ENCODE peak calls at places on chromosomes 13 and 19, in four cellular contexts. X is pulmonary artery endothelial cell, D is T-helper 2 cell, B is ELR. P is an unnamed sample.
A peak's percentile ranks its signal among the peaks of the same experiment; 100 is the strongest.

GRCh38 chr19:35352448-35353304 is 5.0 kb downstream of the FFAR1 start:
- DNase-seq in D (peak; percentile 50), X (peak; percentile 19), B (peak; percentile 76), P (peak; percentile 35)

GRCh38 chr19:58229255-58229639 is 533 bp downstream of the ZNF544 start:
- DNase-seq in D (no peak), X (no peak), B (peak; percentile 55), P (no peak)

GRCh38 chr19:42325308-42325895 is at the start of gene MEGF8:
- DNase-seq in D (peak; percentile 98), X (peak; percentile 96), B (peak; percentile 99), P (peak; percentile 97)

GRCh38 chr19:39083983-39084731 is at the start of gene ACP7:
- DNase-seq in D (no peak), X (no peak), B (peak; percentile 33), P (no peak)

GRCh38 chr13:111908981-111909380 is 158.0 kb upstream of the SOX1 start:
- DNase-seq in B (no peak), D (no peak), X (no peak), P (no peak)

GRCh38 chr13:110938662-110939421 is 24.0 kb upstream of the ANKRD10 start:
- DNase-seq in B (no peak), D (no peak), X (no peak), P (no peak)

GRCh38 chr19:33473644-33474305 is 47.8 kb downstream of the PEPD start:
- DNase-seq in D (no peak), B (peak; percentile 70), X (peak; percentile 60), P (no peak)

GRCh38 chr13:112442483-112443090 is 66.4 kb downstream of the SPACA7 start:
- DNase-seq in X (no peak), D (no peak), B (no peak), P (no peak)

GRCh38 chr13:40776681-40777165 is 5.7 kb upstream of the MRPS31 start:
- DNase-seq in X (no peak), B (peak; percentile 87), D (peak; percentile 28), P (peak; percentile 49)

GRCh38 chr13:50650936-50651638 is 192.4 kb downstream of the DLEU7 start:
- DNase-seq in B (peak; percentile 26), D (no peak), X (no peak), P (no peak)

GRCh38 chr19:2195361-2195760 is 31.6 kb downstream of the DOT1L start:
- DNase-seq in X (no peak), B (no peak), D (no peak), P (no peak)

GRCh38 chr19:33234092-33234491 is 8.4 kb upstream of the SLC7A10 start:
- DNase-seq in B (no peak), X (no peak), D (no peak), P (no peak)

GRCh38 chr19:9498183-9498902 is at the start of gene ZNF560:
- DNase-seq in D (no peak), B (peak; percentile 2), X (no peak), P (no peak)

GRCh38 chr19:1632462-1633268 is 19.8 kb downstream of the TCF3 start:
- DNase-seq in B (no peak), D (no peak), X (no peak), P (no peak)